ENCODE peak calls at places on chromosomes 11 and 22, in six cellular contexts. M, B, X, P, K and T are unnamed samples.

GRCh38 chr11:68773521-68774187 is 22.3 kb upstream of the TESMIN start:
- DNase-seq in X (no peak), K (no peak), B (peak; percentile 85), P (no peak), M (no peak), T (no peak)

GRCh38 chr11:128550261-128550821 is 37.0 kb downstream of the ETS1 start:
- DNase-seq in X (no peak), K (no peak), P (no peak), M (no peak), B (no peak), T (no peak)

GRCh38 chr11:103112364-103112763 is 3.1 kb downstream of the DYNC2H1 start:
- DNase-seq in M (peak; percentile 5), B (no peak), K (no peak), P (no peak), X (no peak), T (no peak)

GRCh38 chr22:29313126-29314071 is 2.1 kb downstream of the RASL10A start:
- DNase-seq in P (no peak), B (no peak), M (peak; percentile 10), K (no peak), X (peak; percentile 96), T (peak; percentile 81)

GRCh38 chr11:69301491-69302401 is 7.8 kb downstream of the MYEOV start:
- DNase-seq in B (peak; percentile 91), M (peak; percentile 85), X (peak; percentile 51), K (peak; percentile 38), P (no peak), T (no peak)

GRCh38 chr11:7571640-7572000 is 57.8 kb downstream of the PPFIBP2 start:
- DNase-seq in M (peak; percentile 81), X (peak; percentile 92), P (peak; percentile 67), K (peak; percentile 64), B (peak; percentile 69), T (peak; percentile 88)

GRCh38 chr22:48902001-48902869 is 925.4 kb downstream of the BRD1 start:
- DNase-seq in M (no peak), X (no peak), K (no peak), B (no peak), P (no peak), T (no peak)

GRCh38 chr11:115659061-115659963 is 155.1 kb upstream of the CADM1 start:
- DNase-seq in P (no peak), X (peak; percentile 42), M (peak; percentile 29), B (peak; percentile 41), K (no peak), T (peak; percentile 63)

GRCh38 chr11:47318166-47318565 is 34.3 kb downstream of the MYBPC3 start:
- DNase-seq in M (no peak), X (no peak), P (no peak), B (no peak), K (no peak), T (no peak)

GRCh38 chr11:47314992-47315391 is 37.5 kb downstream of the MYBPC3 start:
- DNase-seq in X (no peak), P (no peak), M (no peak), B (peak; percentile 55), K (no peak), T (no peak)

DNA sequence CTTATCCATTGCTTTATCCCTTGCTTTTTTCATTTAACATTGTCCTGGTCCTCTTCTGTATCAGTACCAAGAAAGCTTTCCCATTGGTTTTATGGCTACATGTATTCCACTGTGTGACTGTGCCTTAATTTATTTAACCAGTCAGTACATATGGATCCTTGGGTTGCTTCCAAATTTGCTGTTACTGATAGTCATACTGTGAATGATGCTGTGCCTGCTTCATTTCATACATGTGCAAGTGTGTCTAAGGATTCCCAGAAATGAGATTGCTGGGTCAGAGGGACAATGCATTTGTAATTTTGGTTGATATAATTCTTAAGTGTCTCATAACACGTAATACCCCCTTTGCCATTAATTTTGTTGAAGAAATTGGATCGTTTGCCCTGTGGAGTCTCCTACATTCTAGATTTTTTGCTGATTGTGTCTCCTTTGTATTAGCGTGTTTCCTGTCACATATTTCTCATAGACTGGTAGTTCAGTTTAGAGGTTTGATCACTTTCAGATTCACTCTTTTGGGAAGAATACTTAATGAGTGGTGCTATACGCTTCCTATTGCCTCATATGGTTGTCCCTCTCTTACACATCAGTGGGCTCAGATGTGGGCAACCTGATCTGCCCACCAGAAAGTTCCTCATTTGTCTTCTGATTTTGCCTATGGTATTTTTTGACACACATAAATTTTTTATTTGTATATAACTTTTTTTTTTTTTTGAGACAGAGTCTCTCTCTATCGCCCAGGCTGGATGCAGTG is 35.2 kb downstream of the MYBPC3 start:
- DNase-seq in M (no peak), B (no peak), P (no peak), K (no peak), X (no peak), T (no peak)
- H3K36me3 ChIP-seq in M (peaks cover 38% of the 10 kb centered on the region), B (peaks cover 13% of the 10 kb centered on the region), P (no peaks in the 10 kb centered on the region), K (peaks cover 22% of the 10 kb centered on the region), X (no peaks in the 10 kb centered on the region), T (no peaks in the 10 kb centered on the region)

DNA sequence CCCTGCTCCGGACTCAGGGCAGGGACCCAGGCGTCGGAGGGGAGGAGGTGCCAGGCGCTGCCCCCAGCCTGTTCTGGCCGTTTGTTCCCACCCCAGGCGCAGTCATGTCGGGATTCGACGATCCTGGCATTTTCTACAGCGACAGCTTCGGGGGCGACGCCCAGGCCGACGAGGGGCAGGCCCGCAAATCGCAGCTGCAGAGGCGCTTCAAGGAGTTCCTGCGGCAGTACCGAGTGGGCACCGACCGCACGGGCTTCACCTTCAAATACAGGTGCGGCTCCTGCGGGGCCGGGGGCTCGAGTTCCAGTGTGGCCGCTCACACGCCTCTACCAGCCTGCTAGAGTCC is 368 bp downstream of the MCM5 start:
- DNase-seq in X (peak; percentile 39), P (no peak), K (no peak), B (no peak), M (no peak), T (no peak)
- H2BK5ac ChIP-seq in X (peak overlapping the region; percentile 31), P (peak overlapping the region; percentile 49), K (peak overlapping the region; percentile 45), B (no peak overlapping the region), M (no peak overlapping the region), T (peak overlapping the region; percentile 96)

DNA sequence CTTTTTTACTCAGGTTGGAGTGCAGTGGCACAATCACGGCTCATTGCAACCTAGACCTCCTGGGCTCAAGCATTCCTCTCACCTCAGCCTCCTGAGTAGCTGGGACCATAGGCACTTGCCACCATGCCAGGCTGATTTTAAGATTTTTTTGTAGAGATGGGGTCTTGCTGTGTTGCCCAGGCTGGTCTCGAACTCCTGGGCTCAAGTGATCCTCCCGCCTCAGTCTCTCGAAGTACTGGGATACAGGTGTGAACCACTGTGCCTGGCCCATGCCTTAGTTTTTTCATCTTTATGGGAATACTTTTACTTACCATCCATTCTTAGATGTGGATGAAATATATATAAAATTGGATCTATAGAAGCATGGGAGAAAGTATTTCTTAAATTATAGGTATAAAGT is 5.2 kb downstream of the PACS1 start:
- DNase-seq in X (no peak), P (no peak), B (no peak), K (no peak), M (no peak), T (no peak)
- H3K36me3 ChIP-seq in X (no peaks in the 10 kb centered on the region), P (peaks cover 2% of the 10 kb centered on the region), B (peaks cover 12% of the 10 kb centered on the region), K (peaks cover 11% of the 10 kb centered on the region), M (peaks cover 24% of the 10 kb centered on the region), T (no peaks in the 10 kb centered on the region)

GRCh38 chr11:44673691-44674090 is 53.1 kb upstream of the TSPAN18 start:
- DNase-seq in K (no peak), P (no peak), X (no peak), B (no peak), M (no peak), T (no peak)

GRCh38 chr11:44674809-44675208 is 52.0 kb upstream of the TSPAN18 start:
- DNase-seq in X (no peak), K (no peak), B (no peak), M (no peak), P (no peak), T (no peak)

GRCh38 chr11:44670814-44671213 is 55.9 kb upstream of the TSPAN18 start:
- DNase-seq in K (no peak), M (no peak), X (peak; percentile 38), B (no peak), P (no peak), T (no peak)

GRCh38 chr11:44675906-44676305 is 50.9 kb upstream of the TSPAN18 start:
- DNase-seq in K (no peak), B (no peak), M (no peak), X (no peak), P (no peak), T (no peak)

DNA sequence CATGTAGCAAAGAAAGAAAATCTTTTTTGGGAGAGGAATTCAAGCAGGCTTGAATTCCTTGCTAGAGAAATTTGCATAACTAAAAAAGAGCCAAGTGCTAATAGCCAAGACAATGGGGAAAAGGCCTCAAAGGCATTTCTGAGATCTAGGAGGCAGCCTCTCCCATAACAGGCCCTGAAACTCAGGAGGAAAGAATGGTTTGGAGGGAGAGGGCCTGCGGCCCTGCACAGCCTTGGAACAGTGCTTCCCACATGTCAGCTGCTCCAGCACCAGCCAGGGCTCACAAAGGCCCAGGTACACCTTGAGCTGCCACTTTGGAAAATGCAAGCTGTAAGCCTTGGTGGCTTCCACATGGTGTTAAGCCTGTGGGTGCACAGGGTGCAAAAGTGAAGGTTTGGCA is 55.5 kb upstream of the TSPAN18 start:
- DNase-seq in K (no peak), B (no peak), M (no peak), X (peak; percentile 69), P (no peak), T (peak; percentile 64)
- H2BK5ac ChIP-seq in K (no peak overlapping the region), B (no peak overlapping the region), M (no peak overlapping the region), X (no peak overlapping the region), P (no peak overlapping the region), T (peak overlapping the region; percentile 99)

DNA sequence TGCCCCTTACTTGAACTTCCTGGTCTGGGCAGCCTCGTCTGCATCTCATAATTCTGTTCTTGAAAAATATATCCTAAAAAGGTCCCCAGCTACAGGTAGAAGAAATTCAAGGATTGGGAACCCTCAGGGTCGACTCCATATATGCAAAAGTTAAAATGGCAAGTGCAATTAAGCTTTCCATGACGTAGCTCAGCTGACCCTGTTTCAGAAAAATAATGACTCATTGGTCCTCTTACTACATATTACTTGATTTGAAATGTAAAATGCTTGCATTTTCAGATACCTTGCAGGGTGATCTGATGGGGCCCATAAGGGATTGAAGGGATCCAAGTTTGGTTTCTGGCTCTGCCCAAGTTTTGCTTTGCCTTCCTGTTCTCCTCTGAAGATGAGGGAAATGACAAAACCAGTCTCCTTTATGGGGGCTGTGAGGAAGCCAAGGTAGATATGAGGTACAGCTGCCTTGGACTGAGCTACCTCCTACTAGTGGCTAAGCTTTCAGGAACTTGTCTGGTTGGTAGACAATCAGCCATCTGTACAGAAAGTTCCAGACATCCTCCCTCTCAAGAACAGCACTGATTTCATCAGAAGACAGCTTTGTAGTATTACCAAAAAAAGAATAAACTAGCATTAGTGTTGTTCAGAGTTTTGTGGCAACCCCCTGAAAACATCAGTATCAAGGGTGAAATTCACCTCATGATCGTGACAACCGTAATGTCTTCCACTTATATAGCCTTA is 177.3 kb downstream of the DBX1 start:
- DNase-seq in M (peak; percentile 58), P (no peak), B (peak; percentile 52), X (no peak), K (no peak), T (no peak)
- H3K36me3 ChIP-seq in M (peaks cover 66% of the 10 kb centered on the region), P (no peaks in the 10 kb centered on the region), B (peaks cover 3% of the 10 kb centered on the region), X (no peaks in the 10 kb centered on the region), K (no peaks in the 10 kb centered on the region), T (peaks cover 2% of the 10 kb centered on the region)